ENCODE peak calls at places on chromosomes 5 and 9, in eight cellular contexts. L is brain microvascular endothelial cell, T is fibroblast of lung, Q is transverse colon, Z is tibial nerve, H is uterus, M is ascending aorta, I is astrocyte. F is an unnamed sample.

GRCh38 chr5:170848033-170848432 is 13.8 kb upstream of the RANBP17 start:
- DNase-seq in L (peak; percentile 50), T (peak; percentile 23), Q (no peak), Z (no peak), H (no peak), M (no peak), I (no peak), F (no peak)

GRCh38 chr5:77232959-77233358 is 22.5 kb downstream of the PDE8B start:
- DNase-seq in L (peak; percentile 68), T (peak; percentile 53), Q (no peak), Z (no peak), H (no peak), M (no peak), I (peak; percentile 40), F (no peak)

GRCh38 chr5:115246361-115246991 is 16.2 kb downstream of the PGGT1B start:
- DNase-seq in L (no peak), T (peak; percentile 29), Q (no peak), Z (no peak), H (no peak), M (no peak), I (peak; percentile 11), F (no peak)

GRCh38 chr5:125696762-125697161 is 726.4 kb upstream of the GRAMD2B start:
- DNase-seq in L (peak; percentile 82), T (peak; percentile 98), Q (no peak), Z (peak; percentile 29), H (no peak), M (no peak), I (peak; percentile 97), F (no peak)

GRCh38 chr5:103333376-103333775 is 74.8 kb downstream of the MACIR start:
- DNase-seq in L (no peak), T (no peak), Q (no peak), Z (no peak), H (no peak), M (no peak), I (no peak), F (no peak)

GRCh38 chr5:167392252-167392651 is 899.2 kb upstream of the WWC1 start:
- DNase-seq in L (no peak), T (no peak), Q (no peak), Z (no peak), H (no peak), M (no peak), I (no peak), F (no peak)

GRCh38 chr5:81787843-81788242 is 36.9 kb upstream of the SSBP2 start:
- DNase-seq in L (peak; percentile 55), T (peak; percentile 71), Q (peak; percentile 55), Z (peak; percentile 97), H (peak; percentile 53), M (no peak), I (peak; percentile 69), F (no peak)

GRCh38 chr5:113090336-113091106 is 113.9 kb downstream of the DCP2 start:
- DNase-seq in L (no peak), T (peak; percentile 37), Q (no peak), Z (no peak), H (no peak), M (no peak), I (peak; percentile 18), F (no peak)

GRCh38 chr5:18333841-18334240 is 699.6 kb downstream of the TAF11L14 start:
- DNase-seq in L (no peak), T (no peak), Q (no peak), Z (no peak), H (no peak), M (no peak), I (no peak), F (no peak)

GRCh38 chr5:92991681-92992472 is 589.1 kb downstream of the NR2F1-AS1 start:
- DNase-seq in L (peak; percentile 32), T (peak; percentile 55), Q (no peak), Z (no peak), H (no peak), M (no peak), I (peak; percentile 36), F (no peak)

GRCh38 chr5:62496876-62497275 is 81.7 kb upstream of the LRRC70 start:
- DNase-seq in L (no peak), T (no peak), Q (no peak), Z (no peak), H (no peak), M (no peak), I (no peak), F (no peak)

GRCh38 chr9:134163374-134164196 is 779 bp downstream of the RNU6ATAC start:
- DNase-seq in L (no peak), T (peak; percentile 55), Q (peak; percentile 71), Z (no peak), H (peak; percentile 65), M (no peak), I (peak; percentile 43), F (no peak)

GRCh38 chr5:91142819-91143218 is 240.3 kb downstream of the ARRDC3 start:
- DNase-seq in L (no peak), T (no peak), Q (no peak), Z (no peak), H (no peak), M (no peak), I (no peak), F (no peak)

GRCh38 chr5:144598451-144599068 is 427.9 kb downstream of the KCTD16 start:
- DNase-seq in L (no peak), T (no peak), Q (peak; percentile 20), Z (no peak), H (no peak), M (no peak), I (no peak), F (no peak)

GRCh38 chr9:87684627-87685204 is 41.2 kb upstream of the CTSL start:
- DNase-seq in L (peak; percentile 4), T (peak; percentile 17), Q (peak; percentile 72), Z (peak; percentile 52), H (peak; percentile 62), M (no peak), I (no peak), F (no peak)

GRCh38 chr9:78291240-78291915 is 5.5 kb upstream of the PSAT1 start:
- DNase-seq in L (no peak), T (no peak), Q (no peak), Z (no peak), H (no peak), M (no peak), I (no peak), F (no peak)

GRCh38 chr5:122849746-122850145 is 4.3 kb downstream of the SNX24 start:
- DNase-seq in L (no peak), T (peak; percentile 51), Q (no peak), Z (no peak), H (no peak), M (no peak), I (peak; percentile 29), F (peak; percentile 62)

GRCh38 chr5:15938961-15939360 is 240.6 kb downstream of the MARCHF11 start:
- DNase-seq in L (peak; percentile 90), T (peak; percentile 95), Q (no peak), Z (no peak), H (no peak), M (no peak), I (peak; percentile 95), F (peak; percentile 31)

GRCh38 chr9:116157436-116158138 is 4.0 kb downstream of the PAPPA start:
- DNase-seq in L (peak; percentile 58), T (peak; percentile 37), Q (no peak), Z (no peak), H (peak; percentile 31), M (no peak), I (no peak), F (no peak)
- H3K27ac ChIP-seq in L (peak overlapping the region; percentile 97), T (peak overlapping the region; percentile 79), Q (peak overlapping the region; percentile 75), Z (peak overlapping the region; percentile 77), H (peak overlapping the region; percentile 93), M (peak overlapping the region; percentile 89), I (peak overlapping the region; percentile 57), F (no peak overlapping the region)

DNA sequence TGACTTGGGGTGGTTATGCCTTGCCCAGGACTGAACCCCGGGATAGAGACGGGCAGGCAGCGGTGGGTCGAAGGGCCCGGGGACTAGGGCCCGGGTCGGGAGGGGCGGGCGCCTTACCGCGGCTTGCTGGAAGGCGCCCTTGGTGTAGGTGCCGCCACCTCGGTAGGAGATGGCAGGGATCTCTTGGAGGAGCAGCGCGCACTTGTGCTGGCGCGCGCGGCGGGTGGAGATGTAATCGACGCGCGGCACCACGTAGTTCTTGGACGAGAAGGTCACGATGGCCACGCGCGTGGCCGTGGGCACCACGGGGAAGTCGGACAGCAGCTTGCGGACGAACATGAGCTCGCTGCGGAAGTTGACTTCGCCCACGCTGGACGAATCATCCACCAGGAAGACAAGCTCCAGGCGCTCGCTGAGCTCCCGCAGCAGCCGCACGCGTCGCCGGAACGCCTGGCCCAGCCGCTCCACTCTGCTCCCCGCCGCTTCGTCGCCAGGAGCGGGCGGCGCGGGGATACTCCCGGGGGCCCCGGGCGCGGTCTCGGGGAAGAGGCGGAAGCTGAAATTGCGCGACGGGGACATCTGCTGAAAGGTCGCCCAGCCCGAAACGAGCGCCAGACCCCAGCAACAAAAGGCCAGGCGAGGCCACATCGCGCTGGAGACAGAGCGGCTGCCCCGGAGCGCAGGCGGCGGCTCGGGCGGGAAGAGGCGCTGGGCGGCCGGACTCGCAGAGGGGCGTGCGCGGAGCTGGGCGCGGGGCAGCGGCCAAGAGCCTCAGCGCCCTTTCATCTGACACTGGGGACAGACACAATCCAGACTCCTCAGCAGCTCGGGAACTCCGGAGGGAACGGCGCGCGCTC is at the start of gene SVEP1:
- DNase-seq in L (peak; percentile 44), T (peak; percentile 78), Q (no peak), Z (peak; percentile 35), H (peak; percentile 51), M (no peak), I (peak; percentile 72), F (no peak)
- H3K27ac ChIP-seq in L (no peak within 1 kb of the TSS), T (peak within 1 kb of the TSS; percentile 86), Q (peak within 1 kb of the TSS; percentile 75), Z (peak within 1 kb of the TSS; percentile 68), H (peak within 1 kb of the TSS; percentile 85), M (peak within 1 kb of the TSS; percentile 80), I (peak within 1 kb of the TSS; percentile 16), F (peak within 1 kb of the TSS; percentile 60)

GRCh38 chr9:129353697-129354336 is 175.8 kb upstream of the IER5L start:
- DNase-seq in L (no peak), T (no peak), Q (no peak), Z (no peak), H (no peak), M (no peak), I (no peak), F (no peak)
- H3K27ac ChIP-seq in L (no peak overlapping the region), T (no peak overlapping the region), Q (peak overlapping the region; percentile 78), Z (peak overlapping the region; percentile 80), H (peak overlapping the region; percentile 83), M (peak overlapping the region; percentile 40), I (no peak overlapping the region), F (no peak overlapping the region)

DNA sequence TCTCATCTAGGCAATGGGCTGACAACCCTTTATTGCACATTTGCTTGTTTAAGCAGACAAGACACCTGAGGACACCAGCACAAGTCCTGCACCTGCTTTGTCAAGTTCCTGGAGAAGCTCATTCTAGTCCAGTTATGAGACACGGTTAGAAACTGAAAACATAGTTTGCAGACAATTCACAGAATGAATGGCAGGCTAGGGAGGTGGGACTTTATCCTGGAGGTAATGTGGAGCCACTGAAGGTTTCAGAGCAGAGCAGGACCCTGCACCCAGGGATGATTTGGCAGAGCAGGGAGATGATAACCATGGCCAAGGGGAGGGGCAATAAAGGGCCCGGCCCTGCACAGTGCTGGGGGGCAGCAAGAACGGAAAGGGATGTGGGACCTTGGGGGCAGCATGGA is 50.7 kb upstream of the SLC25A51 start:
- DNase-seq in L (no peak), T (no peak), Q (no peak), Z (no peak), H (no peak), M (no peak), I (no peak), F (no peak)
- H3K27ac ChIP-seq in L (peak overlapping the region; percentile 90), T (peak overlapping the region; percentile 96), Q (no peak overlapping the region), Z (no peak overlapping the region), H (peak overlapping the region; percentile 73), M (no peak overlapping the region), I (peak overlapping the region; percentile 95), F (peak overlapping the region; percentile 87)

F was measured in epithelial cell of prostate.